ENCODE peak calls at places on chromosomes 2 and 18, in ten cellular contexts. B, W, C, E, U, K, I, N, Y and J are unnamed samples.

GRCh38 chr2:119697290-119698013 is 18.5 kb downstream of the TMEM177 start:
- DNase-seq in K (no peak), N (no peak), I (no peak), Y (no peak), B (no peak), C (no peak), U (no peak), E (no peak), W (no peak), J (no peak)

GRCh38 chr2:208103616-208104015 is 20.7 kb downstream of the CRYGD start:
- DNase-seq in N (no peak), K (no peak), C (no peak), Y (no peak), B (no peak), E (no peak), U (no peak), W (no peak), I (no peak), J (no peak)

GRCh38 chr2:104836253-104836652 is 17.7 kb upstream of the POU3F3 start:
- DNase-seq in K (no peak), E (no peak), B (no peak), C (no peak), Y (no peak), W (no peak), N (no peak), I (no peak), U (no peak), J (peak; percentile 54)

GRCh38 chr2:74304332-74305148 is 38.7 kb downstream of the SLC4A5 start:
- DNase-seq in N (no peak), U (no peak), I (no peak), K (no peak), W (no peak), Y (no peak), E (peak; percentile 14), B (no peak), C (no peak), J (no peak)

GRCh38 chr2:190678444-190679162 is 29.7 kb downstream of the NAB1 start:
- DNase-seq in N (peak; percentile 50), C (no peak), W (no peak), K (no peak), U (no peak), I (no peak), Y (no peak), B (no peak), E (peak; percentile 32), J (no peak)

GRCh38 chr2:150286730-150287362 is 200.6 kb downstream of the RND3 start:
- DNase-seq in E (no peak), B (no peak), Y (no peak), K (no peak), C (no peak), W (peak; percentile 46), N (no peak), I (peak; percentile 89), U (peak; percentile 23), J (no peak)

GRCh38 chr2:67871696-67872320 is 191.0 kb downstream of the C1D start:
- DNase-seq in N (no peak), B (no peak), I (peak; percentile 84), U (peak; percentile 90), Y (no peak), K (no peak), E (no peak), C (no peak), W (no peak), J (no peak)

GRCh38 chr2:46480562-46480961 is 1.2 kb downstream of the TMEM247 start:
- DNase-seq in Y (no peak), E (no peak), I (no peak), B (no peak), U (no peak), N (no peak), C (no peak), W (no peak), K (no peak), J (no peak)

GRCh38 chr18:67651438-67651837 is 134.9 kb upstream of the DSEL start:
- DNase-seq in N (no peak), B (no peak), K (no peak), I (no peak), W (no peak), Y (no peak), C (no peak), U (no peak), E (no peak), J (no peak)

GRCh38 chr2:30266051-30266621 is 34.8 kb downstream of the LBH start:
- DNase-seq in W (no peak), C (peak; percentile 44), Y (no peak), I (no peak), B (peak; percentile 36), U (no peak), N (no peak), K (no peak), E (peak; percentile 37), J (peak; percentile 56)

GRCh38 chr2:31207790-31208189 is 9.5 kb downstream of the CAPN14 start:
- DNase-seq in Y (no peak), B (no peak), I (no peak), W (no peak), K (no peak), C (no peak), N (no peak), E (no peak), U (no peak), J (no peak)

GRCh38 chr2:86087936-86088850 is 17.5 kb downstream of the POLR1A start:
- DNase-seq in E (no peak), C (no peak), W (no peak), Y (no peak), U (no peak), B (no peak), I (no peak), K (no peak), N (no peak), J (no peak)

GRCh38 chr18:46250812-46251173 is 146.6 kb downstream of the HAUS1 start:
- DNase-seq in I (no peak), E (no peak), N (no peak), B (no peak), U (no peak), W (no peak), K (no peak), C (no peak), Y (no peak), J (no peak)

GRCh38 chr2:47056374-47056773 is 98.7 kb downstream of the STPG4 start:
- DNase-seq in B (no peak), I (no peak), K (no peak), W (no peak), U (peak; percentile 82), E (no peak), C (peak; percentile 69), Y (no peak), N (no peak), J (no peak)

GRCh38 chr2:188303363-188304031 is 11.8 kb downstream of the GULP1 start:
- DNase-seq in B (no peak), I (no peak), W (peak; percentile 49), K (no peak), C (no peak), E (no peak), U (peak; percentile 82), Y (no peak), N (no peak), J (no peak)

GRCh38 chr2:43224131-43224570 is 2.3 kb downstream of the ZFP36L2 start:
- DNase-seq in B (peak; percentile 69), I (peak; percentile 73), N (peak; percentile 66), E (peak; percentile 82), U (peak; percentile 60), C (peak; percentile 76), W (peak; percentile 67), K (peak; percentile 75), Y (peak; percentile 84), J (peak; percentile 68)